ENCODE peak calls at places on chromosomes 13 and 19, in four cellular contexts. C, F, E and G are unnamed samples.

GRCh38 chr19:44603201-44603945 is 10.0 kb upstream of the IGSF23 start:
- DNase-seq in C (peak), E (no peak), F (no peak), G (no peak)

GRCh38 chr19:4363571-4364304 is 20.4 kb downstream of the MPND start:
- DNase-seq in F (no peak), C (no peak), E (no peak), G (no peak)

GRCh38 chr19:47778954-47779351 is 450 bp downstream of the SELENOW start:
- DNase-seq in E (peak), F (no peak), C (no peak), G (no peak)

GRCh38 chr19:51127755-51128154 is 3.0 kb downstream of the SIGLEC9 start:
- DNase-seq in E (no peak), F (no peak), C (no peak), G (no peak)

GRCh38 chr19:38228491-38229439 is 4.7 kb upstream of the DPF1 start:
- DNase-seq in C (no peak), F (no peak), E (no peak), G (peak)

GRCh38 chr19:48962029-48962848 is 2.9 kb upstream of the FTL start:
- DNase-seq in C (no peak), F (peak), E (no peak), G (peak)

GRCh38 chr13:31869582-31869981 is 130.3 kb downstream of the RXFP2 start:
- DNase-seq in E (no peak), F (no peak), C (peak), G (no peak)

GRCh38 chr13:73039201-73040108 is 19.4 kb upstream of the KLF5 start:
- DNase-seq in E (no peak), C (no peak), F (no peak), G (no peak)

GRCh38 chr19:30631035-30631375 is 258.8 kb downstream of the ZNF536 start:
- DNase-seq in F (no peak), E (no peak), C (no peak), G (no peak)

GRCh38 chr13:109166807-109167206 is 537.4 kb downstream of the MYO16 start:
- DNase-seq in E (no peak), F (no peak), C (no peak), G (no peak)

GRCh38 chr13:48054601-48055000 is 17.1 kb downstream of the NUDT15 start:
- DNase-seq in C (no peak), F (no peak), E (no peak), G (no peak)

GRCh38 chr19:32702010-32702409 is 10.4 kb downstream of the NUDT19 start:
- DNase-seq in C (no peak), F (no peak), E (no peak), G (peak)

GRCh38 chr13:36820222-36820621 is 1.2 kb downstream of the RFXAP start:
- DNase-seq in F (no peak), E (no peak), C (no peak), G (no peak)

GRCh38 chr13:42538996-42539395 is 35.0 kb upstream of the TNFSF11 start:
- DNase-seq in F (no peak), E (no peak), C (peak), G (no peak)

GRCh38 chr19:46745521-46746280 is at the start of gene FKRP:
- DNase-seq in E (no peak), C (no peak), F (peak), G (peak)

GRCh38 chr19:16389848-16390247 is 65.2 kb downstream of the KLF2 start:
- DNase-seq in C (no peak), E (no peak), F (no peak), G (no peak)

GRCh38 chr19:19657397-19657783 is 6.1 kb downstream of the ATP13A1 start:
- DNase-seq in C (no peak), F (no peak), E (no peak), G (no peak)

GRCh38 chr19:48632692-48633147 is 4.5 kb downstream of the DBP start:
- DNase-seq in C (peak), F (no peak), E (peak), G (peak)

GRCh38 chr19:18939922-18940775 is 868 bp downstream of the HOMER3 start:
- DNase-seq in F (no peak), C (peak), E (peak), G (peak)

GRCh38 chr13:55948175-55948574 is 1192.5 kb upstream of the PRR20A start:
- DNase-seq in F (no peak), C (no peak), E (no peak), G (no peak)

GRCh38 chr13:76489299-76489698 is 396.9 kb downstream of the KCTD12 start:
- DNase-seq in C (no peak), F (no peak), E (no peak), G (no peak)

GRCh38 chr19:46482645-46483044 is 11.3 kb upstream of the PNMA8A start:
- DNase-seq in E (peak), F (no peak), C (peak), G (no peak)

GRCh38 chr19:20479483-20479882 is 86.1 kb downstream of the ZNF737 start:
- DNase-seq in E (no peak), F (no peak), C (no peak), G (no peak)

GRCh38 chr19:35034005-35034502 is 3.8 kb downstream of the SCN1B start:
- DNase-seq in E (no peak), F (no peak), C (no peak), G (no peak)

GRCh38 chr19:18920400-18920799 is 885 bp downstream of the DDX49 start:
- DNase-seq in E (no peak), C (no peak), F (no peak), G (no peak)

GRCh38 chr19:39595950-39596349 is 6.4 kb upstream of the LGALS13 start:
- DNase-seq in F (no peak), C (peak), E (no peak), G (no peak)

GRCh38 chr13:33318037-33318436 is 32.5 kb upstream of the STARD13 start:
- DNase-seq in F (no peak), E (no peak), C (peak), G (no peak)
- H3K4me3 ChIP-seq in F (no peak), E (no peak), C (no peak), G (no peak)

DNA sequence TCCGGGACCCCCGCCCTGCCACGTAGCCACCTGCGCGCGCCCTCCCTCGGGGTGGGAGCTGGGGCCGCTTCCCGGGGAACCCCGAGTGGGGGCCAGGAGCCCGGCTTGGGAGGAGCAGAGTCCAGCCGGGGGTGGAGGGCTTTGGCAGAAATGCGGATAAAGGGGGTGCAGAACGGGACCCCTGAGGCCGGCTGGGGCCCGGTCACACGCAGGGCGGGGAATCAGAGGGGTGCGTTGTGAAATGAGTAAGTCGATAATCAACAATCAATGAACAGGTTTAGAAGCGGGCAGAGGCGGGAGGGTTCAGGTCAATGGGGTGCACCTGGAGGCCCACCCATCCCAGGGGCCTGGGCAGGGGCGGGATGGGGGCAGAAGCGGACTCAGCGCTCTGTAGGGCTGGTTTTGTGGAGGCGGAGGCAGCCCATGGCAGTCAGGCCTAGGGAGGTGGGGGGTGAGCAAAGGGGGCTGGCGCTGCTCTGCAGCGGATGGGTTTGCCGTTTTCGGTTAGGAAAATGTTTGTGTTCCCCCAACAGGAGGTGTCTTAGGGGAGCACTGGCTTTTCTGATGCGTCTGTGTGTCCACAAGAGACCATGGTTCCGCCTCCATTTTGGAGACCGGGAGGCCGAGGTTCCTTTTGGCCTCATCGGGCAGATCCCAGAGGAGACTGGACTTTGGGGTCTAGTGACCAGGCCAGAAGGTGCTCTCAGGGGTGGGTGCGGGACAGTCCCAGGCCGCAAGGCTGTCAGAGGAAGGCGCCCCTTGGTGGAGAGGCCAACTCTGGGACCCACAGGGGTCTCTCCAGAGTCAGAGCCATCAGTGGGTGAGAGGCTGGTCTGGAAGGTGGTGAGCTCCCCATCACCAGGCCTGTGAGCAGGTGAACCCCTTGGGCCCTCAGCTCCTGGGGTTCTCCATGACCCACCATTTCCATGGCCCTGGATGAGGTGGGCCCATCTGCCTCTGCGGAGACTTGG is 683 bp upstream of the DIRAS1 start:
- DNase-seq in C (no peak), E (no peak), F (no peak), G (no peak)
- H3K4me3 ChIP-seq in C (no peak), E (peak), F (no peak), G (peak)

GRCh38 chr19:1066251-1066747 is 668 bp upstream of the ARHGAP45 start:
- DNase-seq in E (no peak), F (no peak), C (no peak), G (peak)
- H3K4me3 ChIP-seq in E (no peak), F (peak), C (no peak), G (peak)

DNA sequence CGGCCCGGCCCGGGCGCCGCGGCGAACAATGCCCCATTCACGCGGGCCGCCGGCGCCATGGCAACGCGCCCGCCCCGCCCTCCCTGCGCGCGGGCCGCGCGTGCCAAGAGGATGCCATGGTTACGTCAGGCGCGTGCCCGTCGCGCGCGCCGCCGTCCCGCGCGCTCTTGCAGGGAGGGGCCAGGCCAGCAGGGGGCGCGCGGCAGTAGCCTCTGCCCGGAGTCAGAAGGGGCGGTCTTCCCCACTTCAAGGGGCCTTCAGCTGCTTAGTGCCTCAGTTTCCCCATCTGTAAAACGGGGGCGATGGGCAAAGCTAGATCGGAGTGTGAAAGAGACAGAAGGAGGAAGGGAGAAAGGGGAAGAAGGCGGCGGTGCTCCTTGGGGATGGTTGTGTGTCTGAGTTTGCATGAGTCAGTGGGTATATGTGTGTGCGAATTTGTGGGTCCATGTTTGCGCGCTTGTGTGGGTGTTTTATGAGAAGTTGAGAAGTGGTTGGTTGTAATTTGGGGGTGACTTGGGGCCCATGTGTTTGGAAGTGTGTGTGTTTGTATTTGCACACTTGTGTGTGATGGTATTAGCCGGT is 11.6 kb upstream of the NFIX start:
- DNase-seq in E (peak), C (peak), F (peak), G (no peak)
- H3K4me3 ChIP-seq in E (peak), C (peak), F (peak), G (no peak)

GRCh38 chr19:53558404-53558803 is 20.5 kb downstream of the ZNF331 start:
- DNase-seq in C (no peak), E (no peak), F (no peak), G (no peak)

GRCh38 chr19:53553865-53554791 is 16.2 kb downstream of the ZNF331 start:
- DNase-seq in F (peak), E (peak), C (peak), G (peak)

GRCh38 chr19:53553159-53553558 is 15.2 kb downstream of the ZNF331 start:
- DNase-seq in C (peak), E (no peak), F (peak), G (no peak)

GRCh38 chr19:53554804-53555203 is 16.9 kb downstream of the ZNF331 start:
- DNase-seq in C (no peak), F (no peak), E (no peak), G (no peak)

DNA sequence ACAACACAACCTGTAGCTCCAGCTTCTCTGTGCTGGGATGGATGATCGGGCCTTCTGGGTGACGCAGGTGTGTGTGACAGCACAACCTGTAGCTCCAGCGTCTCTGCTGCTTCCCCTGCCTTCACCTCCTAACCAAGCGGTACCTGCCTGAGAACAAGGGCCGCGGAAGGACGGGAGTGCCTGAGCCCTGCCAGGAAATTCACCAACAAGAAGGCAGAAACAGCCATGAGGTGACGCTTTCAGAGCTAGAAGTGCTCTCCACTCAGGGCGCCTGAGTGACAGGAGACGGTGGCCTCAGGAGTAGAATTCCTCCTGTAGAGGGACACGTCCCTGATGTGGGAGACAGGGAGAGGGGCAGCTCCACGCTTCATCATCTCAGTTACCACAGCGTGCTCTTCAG is 17.4 kb downstream of the ZNF331 start:
- DNase-seq in F (no peak), C (no peak), E (no peak), G (no peak)
- H3K4me3 ChIP-seq in F (peak), C (peak), E (peak), G (peak)